ENCODE peak calls at places on chromosome 7, in seven cellular contexts. I, X, Q, F, C, E and G are unnamed samples.

GRCh38 chr7:28984631-28985030 is 26.5 kb upstream of the TRIL start:
- DNase-seq in I (peak), X (peak), Q (peak), F (no peak), C (no peak), E (no peak), G (peak)

GRCh38 chr7:151888079-151888673 is 11.3 kb upstream of the PRKAG2 start:
- DNase-seq in I (no peak), X (no peak), Q (no peak), F (no peak), C (no peak), E (no peak), G (no peak)

GRCh38 chr7:32524631-32525030 is 29.3 kb downstream of the AVL9 start:
- DNase-seq in I (no peak), X (no peak), Q (no peak), F (no peak), C (no peak), E (no peak), G (no peak)

GRCh38 chr7:754531-755420 is 27.7 kb upstream of the PRKAR1B start:
- DNase-seq in I (no peak), X (no peak), Q (no peak), F (no peak), C (no peak), E (no peak), G (no peak)

GRCh38 chr7:100506356-100506930 is 22.7 kb downstream of the NYAP1 start:
- DNase-seq in I (no peak), X (no peak), Q (no peak), F (no peak), C (no peak), E (no peak), G (no peak)

GRCh38 chr7:522071-522937 is 2.7 kb upstream of the PDGFA start:
- DNase-seq in I (peak), X (peak), Q (peak), F (no peak), C (no peak), E (no peak), G (peak)

GRCh38 chr7:127629268-127629854 is 11.4 kb upstream of the PAX4 start:
- DNase-seq in I (peak), X (peak), Q (peak), F (peak), C (no peak), E (no peak), G (no peak)

GRCh38 chr7:2713370-2713769 is 25.4 kb downstream of the AMZ1 start:
- DNase-seq in I (no peak), X (no peak), Q (no peak), F (no peak), C (no peak), E (no peak), G (no peak)

GRCh38 chr7:75054744-75055527 is 18.7 kb downstream of the RCC1L start:
- DNase-seq in I (peak), X (peak), Q (peak), F (no peak), C (no peak), E (no peak), G (peak)

GRCh38 chr7:66013938-66014337 is 31.9 kb upstream of the GUSB start:
- DNase-seq in I (peak), X (peak), Q (peak), F (no peak), C (no peak), E (no peak), G (peak)

GRCh38 chr7:20438665-20439376 is 108.1 kb downstream of the ITGB8 start:
- DNase-seq in I (no peak), X (peak), Q (no peak), F (no peak), C (no peak), E (no peak), G (no peak)

GRCh38 chr7:128322040-128322643 is 21.6 kb downstream of the RBM28 start:
- DNase-seq in I (no peak), X (peak), Q (peak), F (peak), C (no peak), E (no peak), G (peak)

GRCh38 chr7:158137516-158138328 is 449.9 kb downstream of the PTPRN2 start:
- DNase-seq in I (no peak), X (no peak), Q (no peak), F (no peak), C (no peak), E (no peak), G (no peak)

GRCh38 chr7:17672774-17673173 is 267.5 kb downstream of the SNX13 start:
- DNase-seq in I (no peak), X (no peak), Q (no peak), F (no peak), C (no peak), E (no peak), G (peak)

GRCh38 chr7:21999896-22000295 is 54.2 kb upstream of the CDCA7L start:
- DNase-seq in I (no peak), X (no peak), Q (peak), F (no peak), C (no peak), E (no peak), G (peak)